ENCODE peak calls at places on chromosomes 5 and 9, in six cellular contexts. Q, B, G, I, K and C are unnamed samples.

GRCh38 chr5:168288349-168289245 is 2.8 kb upstream of the WWC1 start:
- DNase-seq in Q (no peak), B (no peak), G (no peak), I (no peak), K (no peak), C (no peak)

GRCh38 chr9:97128919-97129318 is 90.0 kb upstream of the CTSV start:
- DNase-seq in Q (no peak), B (no peak), G (no peak), I (no peak), K (no peak), C (no peak)

GRCh38 chr5:74179183-74179582 is 461.3 kb downstream of the ENC1 start:
- DNase-seq in Q (no peak), B (no peak), G (peak), I (peak), K (no peak), C (peak)

GRCh38 chr9:107215381-107215780 is 67.7 kb upstream of the RAD23B start:
- DNase-seq in Q (no peak), B (no peak), G (peak), I (peak), K (no peak), C (peak)

GRCh38 chr5:180839227-180839626 is 21.8 kb downstream of the ZFP62 start:
- DNase-seq in Q (no peak), B (no peak), G (no peak), I (no peak), K (no peak), C (no peak)

GRCh38 chr9:128006360-128007024 is 25.7 kb upstream of the EEIG1 start:
- DNase-seq in Q (no peak), B (no peak), G (peak), I (no peak), K (no peak), C (peak)

GRCh38 chr9:111431684-111432083 is 52.5 kb downstream of the ECPAS start:
- DNase-seq in Q (no peak), B (no peak), G (peak), I (peak), K (no peak), C (no peak)

GRCh38 chr5:150783422-150783928 is 4.9 kb downstream of the SMIM3 start:
- DNase-seq in Q (no peak), B (no peak), G (peak), I (peak), K (peak), C (peak)

GRCh38 chr9:87525546-87526303 is 28.1 kb downstream of the DAPK1 start:
- DNase-seq in Q (no peak), B (no peak), G (no peak), I (no peak), K (no peak), C (no peak)

GRCh38 chr5:1345876-1346626 is 1.2 kb upstream of the CLPTM1L start:
- DNase-seq in Q (no peak), B (peak), G (no peak), I (no peak), K (no peak), C (no peak)

GRCh38 chr5:82734291-82734690 is 342.9 kb downstream of the TMEM167A start:
- DNase-seq in Q (no peak), B (no peak), G (no peak), I (peak), K (no peak), C (no peak)

GRCh38 chr9:89418112-89418872 is 79.6 kb downstream of the SEMA4D start:
- DNase-seq in Q (no peak), B (peak), G (no peak), I (no peak), K (no peak), C (no peak)

GRCh38 chr5:2739360-2740050 is 12.0 kb downstream of the IRX2 start:
- DNase-seq in Q (peak), B (peak), G (no peak), I (peak), K (no peak), C (peak)

GRCh38 chr5:171162602-171163001 is 146.4 kb upstream of the TLX3 start:
- DNase-seq in Q (no peak), B (no peak), G (peak), I (peak), K (no peak), C (peak)

GRCh38 chr5:31531543-31531887 is 378 bp downstream of the DROSHA start:
- DNase-seq in Q (no peak), B (peak), G (no peak), I (peak), K (no peak), C (peak)

GRCh38 chr5:139387611-139388197 is 2.0 kb downstream of the MZB1 start:
- DNase-seq in Q (peak), B (peak), G (no peak), I (no peak), K (no peak), C (no peak)

GRCh38 chr9:68970150-68970549 is 43.8 kb downstream of the PRKACG start:
- DNase-seq in Q (no peak), B (no peak), G (no peak), I (no peak), K (no peak), C (no peak)

GRCh38 chr9:111271481-111272080 is 58.4 kb downstream of the OR2K2 start:
- DNase-seq in Q (no peak), B (no peak), G (peak), I (peak), K (no peak), C (peak)

GRCh38 chr9:131530546-131530929 is 525 bp downstream of the UCK1 start:
- DNase-seq in Q (peak), B (peak), G (peak), I (peak), K (no peak), C (peak)

GRCh38 chr9:88657893-88658292 is 122.9 kb downstream of the NXNL2 start:
- DNase-seq in Q (no peak), B (no peak), G (peak), I (peak), K (peak), C (peak)

GRCh38 chr5:107669543-107670027 is 1.2 kb downstream of the EFNA5 start:
- DNase-seq in Q (peak), B (peak), G (peak), I (peak), K (no peak), C (peak)

GRCh38 chr5:39169081-39169480 is 50.3 kb downstream of the FYB1 start:
- DNase-seq in Q (no peak), B (no peak), G (peak), I (peak), K (peak), C (peak)

GRCh38 chr5:103444333-103445038 is 118.1 kb downstream of the NUDT12 start:
- DNase-seq in Q (no peak), B (no peak), G (no peak), I (no peak), K (no peak), C (no peak)

GRCh38 chr5:112776301-112776856 is 38.7 kb downstream of the APC start:
- DNase-seq in Q (no peak), B (no peak), G (peak), I (peak), K (peak), C (peak)

GRCh38 chr9:92171281-92171680 is 56.1 kb upstream of the SPTLC1 start:
- DNase-seq in Q (no peak), B (no peak), G (no peak), I (no peak), K (no peak), C (no peak)

GRCh38 chr5:865771-866170 is 15.0 kb upstream of the ZDHHC11 start:
- DNase-seq in Q (no peak), B (no peak), G (no peak), I (no peak), K (no peak), C (no peak)

GRCh38 chr9:128412120-128412790 is 8.4 kb upstream of the CERCAM start:
- DNase-seq in Q (no peak), B (no peak), G (peak), I (peak), K (no peak), C (no peak)

GRCh38 chr9:81455826-81456225 is 233.5 kb downstream of the TLE1 start:
- DNase-seq in Q (no peak), B (no peak), G (no peak), I (no peak), K (no peak), C (no peak)

GRCh38 chr5:180173875-180174586 is 35.0 kb downstream of the RASGEF1C start:
- DNase-seq in Q (no peak), B (peak), G (peak), I (peak), K (no peak), C (peak)

GRCh38 chr5:150440948-150441812 is 8.4 kb downstream of the RPS14 start:
- DNase-seq in Q (no peak), B (no peak), G (no peak), I (no peak), K (no peak), C (peak)

GRCh38 chr5:100252040-100252439 is 283.1 kb upstream of the FAM174A start:
- DNase-seq in Q (no peak), B (no peak), G (no peak), I (no peak), K (no peak), C (no peak)

GRCh38 chr5:166341708-166342329 is 1949.6 kb upstream of the WWC1 start:
- DNase-seq in Q (no peak), B (no peak), G (no peak), I (no peak), K (no peak), C (no peak)
- TF ChIP-seq CTCF in Q (peak), B (no peak), G (no peak), I (peak), K (no peak), C (no peak)

GRCh38 chr9:71944754-71945409 is 33.4 kb downstream of the C9orf85 start:
- DNase-seq in Q (no peak), B (no peak), G (no peak), I (no peak), K (no peak), C (no peak)
- H3K4me3 ChIP-seq in Q (no peak), B (no peak), G (no peak), I (no peak), K (no peak), C (no peak)

GRCh38 chr5:115962239-115962564 is at the start of gene LVRN:
- DNase-seq in Q (no peak), B (peak), G (no peak), I (no peak), K (no peak), C (no peak)

GRCh38 chr5:115956957-115957356 is 5.3 kb upstream of the LVRN start:
- DNase-seq in Q (no peak), B (no peak), G (no peak), I (no peak), K (no peak), C (no peak)

GRCh38 chr5:115962565-115963402 is 509 bp downstream of the LVRN start:
- DNase-seq in Q (peak), B (peak), G (no peak), I (peak), K (no peak), C (no peak)

GRCh38 chr5:115963566-115963965 is 1.3 kb downstream of the LVRN start:
- DNase-seq in Q (no peak), B (no peak), G (no peak), I (peak), K (no peak), C (peak)

GRCh38 chr5:115961413-115962238 is 649 bp upstream of the LVRN start:
- DNase-seq in Q (no peak), B (no peak), G (no peak), I (no peak), K (no peak), C (peak)
- TF ChIP-seq CTCF in Q (no peak), B (no peak), G (no peak), I (no peak), K (no peak), C (no peak)

GRCh38 chr5:55231476-55232193 is 1.8 kb downstream of the CCNO start:
- DNase-seq in Q (no peak), B (no peak), G (no peak), I (peak), K (no peak), C (peak)
- H3K4me3 ChIP-seq in Q (no peak), B (peak), G (no peak), I (no peak), K (peak), C (no peak)

DNA sequence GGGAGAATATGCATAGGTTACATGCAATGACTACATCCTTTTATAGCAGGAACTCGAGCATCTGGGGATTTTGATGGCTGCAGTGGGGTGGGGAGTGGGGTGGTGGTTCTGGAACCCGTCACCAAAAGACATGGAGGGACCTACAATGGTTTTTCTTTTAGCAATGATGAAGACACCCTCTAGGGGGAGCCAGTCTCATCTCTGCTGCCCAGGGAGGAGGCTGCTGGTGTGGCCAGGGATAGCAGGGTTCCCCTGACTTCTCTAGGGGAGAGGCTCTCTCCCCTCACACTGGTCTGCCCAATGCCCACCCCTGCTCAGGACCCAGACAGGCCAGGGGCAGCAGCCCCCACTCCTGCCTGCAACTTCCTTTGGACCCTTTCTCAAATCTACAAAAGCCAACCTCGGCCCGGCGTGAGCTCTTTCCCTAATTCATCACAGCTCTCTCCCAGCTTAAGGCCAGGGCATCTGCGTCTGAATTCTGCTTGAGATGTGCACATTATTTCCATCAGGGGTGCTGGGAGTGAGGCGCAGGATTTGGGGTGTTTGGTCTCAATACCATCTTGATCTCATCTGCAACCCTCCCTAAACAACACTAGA is 73.5 kb upstream of the RETREG1 start:
- DNase-seq in Q (no peak), B (no peak), G (peak), I (peak), K (no peak), C (peak)
- TF ChIP-seq CTCF in Q (peak), B (peak), G (peak), I (peak), K (peak), C (peak)

GRCh38 chr9:132877818-132878694 is at the start of gene AK8:
- DNase-seq in Q (peak), B (peak), G (peak), I (peak), K (no peak), C (peak)

GRCh38 chr9:132881826-132882225 is 3.1 kb downstream of the SPACA9 start:
- DNase-seq in Q (no peak), B (peak), G (no peak), I (no peak), K (no peak), C (no peak)

GRCh38 chr9:132878695-132879064 is at the start of gene SPACA9:
- DNase-seq in Q (peak), B (peak), G (peak), I (peak), K (no peak), C (peak)

GRCh38 chr9:132880311-132880661 is 1.6 kb downstream of the SPACA9 start:
- DNase-seq in Q (no peak), B (peak), G (no peak), I (no peak), K (no peak), C (no peak)

DNA sequence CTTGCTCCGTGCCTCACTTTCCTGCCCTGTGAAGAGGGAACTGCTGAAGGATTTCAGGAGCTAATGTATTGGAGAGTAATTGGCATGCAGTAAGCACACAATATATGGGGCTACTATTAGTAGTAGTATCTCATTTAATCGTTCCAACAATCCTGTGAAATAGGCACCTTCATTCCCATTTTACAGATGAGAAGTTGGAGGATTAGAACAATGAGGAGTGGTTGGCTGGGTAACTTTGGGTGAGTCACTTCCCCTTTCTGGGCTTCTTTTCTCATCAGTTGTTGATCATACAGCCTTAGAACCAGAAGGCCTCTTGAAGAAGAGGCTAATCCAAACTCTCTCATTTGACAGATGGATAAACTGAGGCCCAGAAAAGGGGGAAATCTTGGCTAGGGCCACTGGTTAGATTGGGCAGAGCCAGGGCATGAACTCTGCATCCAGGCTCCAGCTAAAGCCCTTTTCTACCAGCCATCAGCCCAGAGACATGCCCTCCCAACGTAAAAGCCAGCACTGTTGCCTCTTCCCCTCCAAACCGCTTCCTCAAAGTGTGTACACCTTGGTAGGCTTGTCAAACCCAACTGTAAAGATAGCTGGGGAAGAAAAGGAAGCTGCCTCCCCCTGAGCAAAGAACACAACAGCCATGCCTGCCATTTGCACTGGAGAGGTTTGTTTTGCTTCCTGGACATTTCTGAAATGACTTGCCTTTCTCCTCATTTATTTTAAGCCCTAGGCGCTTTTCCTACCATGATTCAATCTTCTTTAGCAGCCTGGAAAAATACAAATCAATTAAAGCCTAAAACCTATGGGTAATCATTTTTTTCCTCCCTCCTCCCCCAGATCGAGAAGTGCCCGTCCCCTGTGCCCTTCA is 979 bp downstream of the SPACA9 start:
- DNase-seq in Q (no peak), B (peak), G (no peak), I (peak), K (no peak), C (no peak)
- H3K4me3 ChIP-seq in Q (peak), B (peak), G (no peak), I (no peak), K (peak), C (peak)

GRCh38 chr5:157354825-157355224 is 88.9 kb downstream of the CYFIP2 start:
- DNase-seq in Q (no peak), B (no peak), G (no peak), I (no peak), K (no peak), C (no peak)
- TF ChIP-seq CTCF in Q (peak), B (no peak), G (peak), I (peak), K (peak), C (peak)